ENCODE peak calls at places on chromosomes 3 and 15, in five cellular contexts. I is PC-9, M is lower lobe of right lung, N is astrocyte, O is coronary artery. C is an unnamed sample.

GRCh38 chr3:190321789-190322603 is at the start of gene CLDN1:
- DNase-seq in I (peak; percentile 90), M (peak; percentile 90), N (peak; percentile 44), O (peak; percentile 85), C (no peak)

GRCh38 chr15:66838671-66839239 is 136.7 kb downstream of the SMAD6 start:
- DNase-seq in I (no peak), M (no peak), N (peak; percentile 36), O (no peak), C (no peak)

GRCh38 chr15:100665570-100665969 is 63.2 kb downstream of the ASB7 start:
- DNase-seq in I (no peak), M (no peak), N (no peak), O (no peak), C (no peak)

GRCh38 chr15:42031211-42031915 is 10.5 kb upstream of the PLA2G4E start:
- DNase-seq in I (no peak), M (no peak), N (no peak), O (no peak), C (no peak)

GRCh38 chr3:48564022-48564421 is 441 bp upstream of the UCN2 start:
- DNase-seq in I (peak; percentile 63), M (peak; percentile 84), N (peak; percentile 57), O (no peak), C (no peak)

GRCh38 chr3:189841474-189842205 is 210.5 kb downstream of the TP63 start:
- DNase-seq in I (peak; percentile 83), M (no peak), N (peak; percentile 79), O (no peak), C (peak; percentile 85)

GRCh38 chr3:13277860-13278531 is 142.1 kb downstream of the NUP210 start:
- DNase-seq in I (peak; percentile 33), M (peak; percentile 37), N (peak; percentile 16), O (no peak), C (peak; percentile 2)

GRCh38 chr3:120678331-120678845 is 3.7 kb downstream of the HGD start:
- DNase-seq in I (peak; percentile 33), M (no peak), N (peak; percentile 71), O (no peak), C (peak; percentile 34)

GRCh38 chr3:41301548-41301947 is 102.2 kb downstream of the CTNNB1 start:
- DNase-seq in I (no peak), M (no peak), N (no peak), O (no peak), C (no peak)

GRCh38 chr3:1017879-1018278 is 74.9 kb upstream of the CNTN6 start:
- DNase-seq in I (no peak), M (no peak), N (no peak), O (no peak), C (no peak)

GRCh38 chr3:126111566-126112475 is 27.9 kb upstream of the SLC41A3 start:
- DNase-seq in I (no peak), M (no peak), N (no peak), O (peak; percentile 56), C (no peak)

GRCh38 chr3:136954246-136954645 is 3.5 kb upstream of the IL20RB start:
- DNase-seq in I (no peak), M (no peak), N (peak; percentile 46), O (no peak), C (no peak)

GRCh38 chr3:184332370-184333090 is 4.9 kb upstream of the FAM131A start:
- DNase-seq in I (peak; percentile 67), M (no peak), N (peak; percentile 94), O (no peak), C (peak; percentile 80)

GRCh38 chr3:89000886-89001285 is 106.5 kb upstream of the EPHA3 start:
- DNase-seq in I (no peak), M (no peak), N (peak; percentile 41), O (no peak), C (no peak)

GRCh38 chr3:46114324-46114988 is 87.2 kb upstream of the XCR1 start:
- DNase-seq in I (no peak), M (no peak), N (peak; percentile 73), O (no peak), C (no peak)

GRCh38 chr3:127694467-127695215 is 21.9 kb downstream of the ABTB1 start:
- DNase-seq in I (peak; percentile 69), M (peak; percentile 71), N (no peak), O (no peak), C (no peak)

GRCh38 chr3:88321696-88322095 is 171.9 kb downstream of the C3orf38 start:
- DNase-seq in I (no peak), M (no peak), N (peak; percentile 5), O (no peak), C (no peak)

GRCh38 chr15:41917767-41918430 is 24.0 kb upstream of the SPTBN5 start:
- DNase-seq in I (peak; percentile 70), M (no peak), N (peak; percentile 83), O (peak; percentile 62), C (peak; percentile 45)

GRCh38 chr3:15512173-15512572 is 9.3 kb downstream of the COLQ start:
- DNase-seq in I (peak; percentile 9), M (peak; percentile 80), N (peak; percentile 22), O (no peak), C (no peak)

GRCh38 chr3:159077860-159078259 is 276.0 kb downstream of the MFSD1 start:
- DNase-seq in I (no peak), M (no peak), N (peak; percentile 90), O (no peak), C (peak; percentile 40)

GRCh38 chr15:79160211-79160610 is 69.6 kb upstream of the RASGRF1 start:
- DNase-seq in I (no peak), M (no peak), N (no peak), O (no peak), C (no peak)

GRCh38 chr3:126850370-126851085 is 132.4 kb upstream of the PLXNA1 start:
- DNase-seq in I (peak; percentile 56), M (peak; percentile 56), N (peak; percentile 74), O (peak; percentile 50), C (no peak)

GRCh38 chr3:184716652-184717607 is 5.1 kb upstream of the MAGEF1 start:
- DNase-seq in I (peak; percentile 31), M (no peak), N (peak; percentile 66), O (no peak), C (no peak)

GRCh38 chr15:89034305-89034704 is 54.0 kb upstream of the ABHD2 start:
- DNase-seq in I (no peak), M (no peak), N (no peak), O (no peak), C (no peak)

GRCh38 chr3:110542552-110543164 is 529.0 kb upstream of the NECTIN3 start:
- DNase-seq in I (no peak), M (no peak), N (no peak), O (no peak), C (no peak)

GRCh38 chr3:29694783-29695182 is 413.9 kb downstream of the RBMS3 start:
- DNase-seq in I (peak; percentile 43), M (no peak), N (peak; percentile 98), O (no peak), C (peak; percentile 60)
- H3K27ac ChIP-seq in I (peak overlapping the region; percentile 78), M (peak overlapping the region; percentile 63), N (peak overlapping the region; percentile 87), O (peak overlapping the region; percentile 80), C (peak overlapping the region; percentile 91)

DNA sequence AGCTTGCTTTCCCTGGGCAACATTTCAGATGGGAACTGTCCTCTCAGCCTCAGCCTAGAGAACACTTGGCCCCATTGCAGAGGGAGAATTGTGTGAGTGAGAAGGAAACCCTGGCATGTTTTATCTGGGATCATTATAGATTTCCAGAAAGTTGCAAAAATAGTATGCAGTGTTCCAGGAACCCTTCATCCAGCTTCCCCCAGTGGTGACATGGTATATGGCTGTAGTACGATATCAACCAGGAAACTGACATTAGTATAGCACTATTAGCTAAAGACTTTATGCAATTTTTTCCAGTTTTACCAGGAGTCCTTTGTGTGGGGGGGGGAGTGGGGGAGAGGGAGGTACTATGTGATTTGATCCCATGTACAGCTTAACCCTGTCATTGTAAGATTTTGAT is 166.2 kb upstream of the KBTBD8 start:
- DNase-seq in I (no peak), M (no peak), N (no peak), O (no peak), C (no peak)
- H3K27ac ChIP-seq in I (no peak overlapping the region), M (no peak overlapping the region), N (no peak overlapping the region), O (no peak overlapping the region), C (no peak overlapping the region)

DNA sequence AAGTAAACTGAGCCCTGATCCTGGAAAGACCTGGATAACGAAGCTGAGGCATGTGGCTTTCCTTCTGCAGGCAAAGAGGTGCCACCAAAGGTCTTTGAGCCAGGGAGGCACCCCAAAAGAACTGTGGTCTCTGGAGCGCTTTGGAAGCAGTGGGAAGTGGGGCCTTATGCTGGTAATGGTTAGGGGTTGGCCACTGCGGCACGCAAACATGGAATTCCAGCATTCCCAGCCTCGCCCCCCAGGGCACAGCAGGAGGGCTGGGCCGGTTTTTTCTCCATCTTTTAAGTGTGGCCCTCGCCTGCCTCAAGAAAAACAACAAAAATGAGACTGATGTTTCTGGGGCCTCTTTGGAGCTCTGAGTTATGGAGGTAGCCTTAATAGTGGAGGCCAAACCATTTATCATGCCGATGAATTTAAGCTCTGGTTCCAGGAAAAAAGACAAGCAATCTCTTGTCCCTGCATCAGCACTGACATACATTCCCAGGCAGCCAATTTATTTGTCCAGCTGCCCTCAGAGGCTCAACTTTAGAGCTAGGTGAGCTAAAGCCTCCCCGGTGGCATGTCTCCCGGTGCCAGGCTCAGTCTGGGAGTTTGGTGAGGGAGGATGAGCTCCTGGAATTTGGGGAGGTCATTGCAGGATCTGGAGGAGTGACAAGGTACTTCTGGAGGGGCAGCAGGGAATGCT is 109.0 kb downstream of the TLE3 start:
- DNase-seq in I (no peak), M (no peak), N (no peak), O (no peak), C (no peak)
- H3K27ac ChIP-seq in I (no peak overlapping the region), M (no peak overlapping the region), N (no peak overlapping the region), O (no peak overlapping the region), C (no peak overlapping the region)

GRCh38 chr3:186826978-186827857 is 15.3 kb upstream of the ADIPOQ start:
- DNase-seq in I (peak; percentile 92), M (peak; percentile 89), N (peak; percentile 30), O (peak; percentile 79), C (no peak)
- H3K27ac ChIP-seq in I (no peak overlapping the region), M (peak overlapping the region; percentile 49), N (peak overlapping the region; percentile 40), O (peak overlapping the region; percentile 73), C (no peak overlapping the region)

DNA sequence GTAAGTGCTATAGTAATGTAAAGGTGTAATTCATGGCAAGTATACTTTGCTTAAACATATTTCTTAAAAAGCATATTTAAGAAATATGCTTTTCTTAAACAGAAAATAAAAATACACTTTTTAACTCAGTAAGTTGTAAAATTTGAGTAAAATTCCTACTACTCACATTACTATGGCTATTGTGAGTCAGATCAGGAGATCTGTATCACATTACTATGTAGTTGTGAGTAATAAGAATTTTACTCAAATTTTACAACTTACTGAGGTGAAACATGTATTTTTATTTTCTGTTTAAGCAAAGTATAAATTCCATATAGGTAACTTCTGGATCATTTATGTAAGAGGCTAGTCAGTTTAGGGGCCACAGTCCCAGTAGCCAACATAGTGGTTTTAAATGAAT is 8.5 kb downstream of the GPR87 start:
- DNase-seq in I (no peak), M (no peak), N (no peak), O (no peak), C (no peak)
- H3K27ac ChIP-seq in I (peak overlapping the region; percentile 96), M (no peak overlapping the region), N (no peak overlapping the region), O (no peak overlapping the region), C (peak overlapping the region; percentile 99)

DNA sequence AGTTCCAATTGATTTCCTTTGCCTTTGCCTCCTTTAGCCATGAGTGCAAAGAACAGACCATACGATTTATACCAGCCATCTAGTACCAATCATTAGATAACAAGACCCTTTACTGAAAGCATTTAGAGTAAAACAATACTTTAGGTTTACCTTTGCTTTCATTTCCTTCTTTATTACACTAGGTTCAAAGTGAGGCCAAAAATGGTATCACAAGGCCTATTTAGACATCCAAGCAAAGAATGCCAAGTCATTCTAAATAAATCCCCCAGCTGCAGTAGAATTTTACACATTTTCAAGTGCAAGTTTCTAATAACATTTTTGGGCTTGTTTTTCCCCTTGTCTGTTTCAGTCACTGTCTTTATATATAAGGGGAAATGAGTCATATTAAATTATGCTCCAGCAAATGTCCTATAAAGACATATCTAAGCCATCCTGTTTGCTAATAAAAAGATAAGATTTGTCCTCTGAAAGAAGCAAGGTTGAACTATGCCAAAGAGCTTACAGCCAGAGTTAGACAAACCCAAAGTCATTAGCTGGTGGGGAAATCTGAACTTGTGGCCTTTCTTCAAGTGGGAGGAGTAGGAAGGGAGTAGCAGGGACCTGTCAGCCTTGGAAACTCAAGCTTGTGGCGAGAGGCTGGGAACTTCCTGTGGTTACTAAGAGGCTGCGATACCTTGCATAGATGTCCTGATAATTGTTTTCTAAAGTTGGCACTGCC is 232.7 kb downstream of the MECOM start:
- DNase-seq in I (peak; percentile 68), M (no peak), N (peak; percentile 62), O (no peak), C (peak; percentile 56)
- H3K27ac ChIP-seq in I (peak overlapping the region; percentile 88), M (no peak overlapping the region), N (no peak overlapping the region), O (no peak overlapping the region), C (peak overlapping the region; percentile 72)